ENCODE peak calls at places on chromosomes 13 and 19, in eight cellular contexts. One of them, this sample, is unnamed.

GRCh38 chr19:17160908-17161307 is 54.2 kb upstream of the USE1 start:
- DNase-seq in AG08395: no peak
- DNase-seq in naive thymus-derived CD8-positive, alpha-beta T cell: no peak
- DNase-seq in GF-D8: no peak
- DNase-seq in pancreas: no peak
- DNase-seq in stimulated activated CD8-positive, alpha-beta memory T cell treated with anti-CD3 and anti-CD28 coated beads, Interleukin-4, amount 100 ng/mL, for 1 hour: no peak
- DNase-seq in HEK293T: no peak
- DNase-seq in amygdala: no peak
- DNase-seq in this sample: no peak

GRCh38 chr13:31699650-31700049 is 39.7 kb upstream of the RXFP2 start:
- DNase-seq in stimulated activated CD8-positive, alpha-beta memory T cell treated with anti-CD3 and anti-CD28 coated beads, Interleukin-4, amount 100 ng/mL, for 1 hour: no peak
- DNase-seq in GF-D8: no peak
- DNase-seq in naive thymus-derived CD8-positive, alpha-beta T cell: no peak
- DNase-seq in HEK293T: peak
- DNase-seq in amygdala: no peak
- DNase-seq in AG08395: no peak
- DNase-seq in pancreas: no peak
- DNase-seq in this sample: no peak

GRCh38 chr13:41224113-41225110 is 30.0 kb upstream of the KBTBD7 start:
- DNase-seq in pancreas: no peak
- DNase-seq in amygdala: no peak
- DNase-seq in stimulated activated CD8-positive, alpha-beta memory T cell treated with anti-CD3 and anti-CD28 coated beads, Interleukin-4, amount 100 ng/mL, for 1 hour: no peak
- DNase-seq in GF-D8: no peak
- DNase-seq in naive thymus-derived CD8-positive, alpha-beta T cell: no peak
- DNase-seq in HEK293T: no peak
- DNase-seq in AG08395: peak
- DNase-seq in this sample: no peak

GRCh38 chr19:18948976-18949356 is 7.9 kb upstream of the HOMER3 start:
- DNase-seq in stimulated activated CD8-positive, alpha-beta memory T cell treated with anti-CD3 and anti-CD28 coated beads, Interleukin-4, amount 100 ng/mL, for 1 hour: no peak
- DNase-seq in pancreas: no peak
- DNase-seq in AG08395: no peak
- DNase-seq in naive thymus-derived CD8-positive, alpha-beta T cell: no peak
- DNase-seq in amygdala: no peak
- DNase-seq in GF-D8: no peak
- DNase-seq in HEK293T: no peak
- DNase-seq in this sample: no peak

GRCh38 chr19:33284146-33284643 is 18.1 kb downstream of the CEBPA start:
- DNase-seq in AG08395: no peak
- DNase-seq in stimulated activated CD8-positive, alpha-beta memory T cell treated with anti-CD3 and anti-CD28 coated beads, Interleukin-4, amount 100 ng/mL, for 1 hour: no peak
- DNase-seq in amygdala: no peak
- DNase-seq in naive thymus-derived CD8-positive, alpha-beta T cell: no peak
- DNase-seq in pancreas: no peak
- DNase-seq in GF-D8: no peak
- DNase-seq in HEK293T: no peak
- DNase-seq in this sample: no peak

GRCh38 chr19:15107056-15108010 is at the start of gene SYDE1:
- DNase-seq in pancreas: peak
- DNase-seq in HEK293T: peak
- DNase-seq in GF-D8: no peak
- DNase-seq in AG08395: peak
- DNase-seq in amygdala: no peak
- DNase-seq in naive thymus-derived CD8-positive, alpha-beta T cell: peak
- DNase-seq in stimulated activated CD8-positive, alpha-beta memory T cell treated with anti-CD3 and anti-CD28 coated beads, Interleukin-4, amount 100 ng/mL, for 1 hour: no peak
- DNase-seq in this sample: no peak

GRCh38 chr13:90293793-90294361 is 1053.6 kb upstream of the MIR17HG start:
- DNase-seq in stimulated activated CD8-positive, alpha-beta memory T cell treated with anti-CD3 and anti-CD28 coated beads, Interleukin-4, amount 100 ng/mL, for 1 hour: no peak
- DNase-seq in pancreas: no peak
- DNase-seq in amygdala: no peak
- DNase-seq in naive thymus-derived CD8-positive, alpha-beta T cell: no peak
- DNase-seq in HEK293T: no peak
- DNase-seq in GF-D8: no peak
- DNase-seq in AG08395: no peak
- DNase-seq in this sample: no peak

GRCh38 chr19:17415107-17415506 is 4.7 kb upstream of the MVB12A start:
- DNase-seq in stimulated activated CD8-positive, alpha-beta memory T cell treated with anti-CD3 and anti-CD28 coated beads, Interleukin-4, amount 100 ng/mL, for 1 hour: no peak
- DNase-seq in naive thymus-derived CD8-positive, alpha-beta T cell: no peak
- DNase-seq in GF-D8: no peak
- DNase-seq in pancreas: no peak
- DNase-seq in amygdala: no peak
- DNase-seq in AG08395: no peak
- DNase-seq in HEK293T: no peak
- DNase-seq in this sample: no peak

GRCh38 chr13:75135325-75135825 is 346.6 kb downstream of the TBC1D4 start:
- DNase-seq in AG08395: peak
- DNase-seq in GF-D8: no peak
- DNase-seq in HEK293T: no peak
- DNase-seq in pancreas: no peak
- DNase-seq in naive thymus-derived CD8-positive, alpha-beta T cell: no peak
- DNase-seq in amygdala: no peak
- DNase-seq in stimulated activated CD8-positive, alpha-beta memory T cell treated with anti-CD3 and anti-CD28 coated beads, Interleukin-4, amount 100 ng/mL, for 1 hour: no peak
- DNase-seq in this sample: no peak

GRCh38 chr19:13164370-13165090 is 14.3 kb downstream of the IER2 start:
- DNase-seq in GF-D8: peak
- DNase-seq in AG08395: no peak
- DNase-seq in naive thymus-derived CD8-positive, alpha-beta T cell: peak
- DNase-seq in HEK293T: peak
- DNase-seq in pancreas: peak
- DNase-seq in stimulated activated CD8-positive, alpha-beta memory T cell treated with anti-CD3 and anti-CD28 coated beads, Interleukin-4, amount 100 ng/mL, for 1 hour: no peak
- DNase-seq in amygdala: peak
- DNase-seq in this sample: peak

GRCh38 chr13:71962735-71963134 is 95.7 kb upstream of the DACH1 start:
- DNase-seq in GF-D8: no peak
- DNase-seq in pancreas: no peak
- DNase-seq in amygdala: no peak
- DNase-seq in naive thymus-derived CD8-positive, alpha-beta T cell: no peak
- DNase-seq in stimulated activated CD8-positive, alpha-beta memory T cell treated with anti-CD3 and anti-CD28 coated beads, Interleukin-4, amount 100 ng/mL, for 1 hour: no peak
- DNase-seq in HEK293T: no peak
- DNase-seq in AG08395: no peak
- DNase-seq in this sample: no peak

GRCh38 chr19:11450570-11451326 is 15.3 kb downstream of the PRKCSH start:
- DNase-seq in pancreas: no peak
- DNase-seq in stimulated activated CD8-positive, alpha-beta memory T cell treated with anti-CD3 and anti-CD28 coated beads, Interleukin-4, amount 100 ng/mL, for 1 hour: no peak
- DNase-seq in naive thymus-derived CD8-positive, alpha-beta T cell: no peak
- DNase-seq in amygdala: no peak
- DNase-seq in GF-D8: no peak
- DNase-seq in AG08395: no peak
- DNase-seq in HEK293T: no peak
- DNase-seq in this sample: no peak

GRCh38 chr19:50171752-50172151 is 8.7 kb upstream of the IZUMO2 start:
- DNase-seq in naive thymus-derived CD8-positive, alpha-beta T cell: no peak
- DNase-seq in pancreas: no peak
- DNase-seq in GF-D8: no peak
- DNase-seq in AG08395: no peak
- DNase-seq in HEK293T: no peak
- DNase-seq in stimulated activated CD8-positive, alpha-beta memory T cell treated with anti-CD3 and anti-CD28 coated beads, Interleukin-4, amount 100 ng/mL, for 1 hour: no peak
- DNase-seq in amygdala: no peak
- DNase-seq in this sample: no peak

GRCh38 chr19:37227996-37228395 is 10.0 kb downstream of the ZNF383 start:
- DNase-seq in stimulated activated CD8-positive, alpha-beta memory T cell treated with anti-CD3 and anti-CD28 coated beads, Interleukin-4, amount 100 ng/mL, for 1 hour: no peak
- DNase-seq in HEK293T: no peak
- DNase-seq in amygdala: no peak
- DNase-seq in AG08395: no peak
- DNase-seq in naive thymus-derived CD8-positive, alpha-beta T cell: peak
- DNase-seq in pancreas: peak
- DNase-seq in GF-D8: no peak
- DNase-seq in this sample: no peak

GRCh38 chr19:11446652-11447301 is 11.3 kb downstream of the PRKCSH start:
- DNase-seq in naive thymus-derived CD8-positive, alpha-beta T cell: peak
- DNase-seq in pancreas: peak
- DNase-seq in amygdala: peak
- DNase-seq in HEK293T: peak
- DNase-seq in GF-D8: no peak
- DNase-seq in stimulated activated CD8-positive, alpha-beta memory T cell treated with anti-CD3 and anti-CD28 coated beads, Interleukin-4, amount 100 ng/mL, for 1 hour: no peak
- DNase-seq in AG08395: peak
- DNase-seq in this sample: peak

GRCh38 chr13:32115069-32115468 is 83.5 kb downstream of the FRY start:
- DNase-seq in stimulated activated CD8-positive, alpha-beta memory T cell treated with anti-CD3 and anti-CD28 coated beads, Interleukin-4, amount 100 ng/mL, for 1 hour: no peak
- DNase-seq in pancreas: no peak
- DNase-seq in GF-D8: peak
- DNase-seq in naive thymus-derived CD8-positive, alpha-beta T cell: peak
- DNase-seq in HEK293T: no peak
- DNase-seq in AG08395: no peak
- DNase-seq in amygdala: no peak
- DNase-seq in this sample: no peak

GRCh38 chr19:35963514-35963913 is 27.3 kb downstream of the LRFN3 start:
- DNase-seq in pancreas: no peak
- DNase-seq in AG08395: peak
- DNase-seq in stimulated activated CD8-positive, alpha-beta memory T cell treated with anti-CD3 and anti-CD28 coated beads, Interleukin-4, amount 100 ng/mL, for 1 hour: no peak
- DNase-seq in naive thymus-derived CD8-positive, alpha-beta T cell: peak
- DNase-seq in amygdala: no peak
- DNase-seq in GF-D8: no peak
- DNase-seq in HEK293T: peak
- DNase-seq in this sample: no peak

GRCh38 chr19:2277138-2277537 is 4.8 kb downstream of the PEAK3 start:
- DNase-seq in amygdala: no peak
- DNase-seq in GF-D8: no peak
- DNase-seq in pancreas: no peak
- DNase-seq in HEK293T: no peak
- DNase-seq in naive thymus-derived CD8-positive, alpha-beta T cell: no peak
- DNase-seq in AG08395: no peak
- DNase-seq in stimulated activated CD8-positive, alpha-beta memory T cell treated with anti-CD3 and anti-CD28 coated beads, Interleukin-4, amount 100 ng/mL, for 1 hour: no peak
- DNase-seq in this sample: no peak

GRCh38 chr19:43754562-43755255 is at the start of gene SMG9:
- DNase-seq in HEK293T: peak
- DNase-seq in AG08395: peak
- DNase-seq in naive thymus-derived CD8-positive, alpha-beta T cell: peak
- DNase-seq in amygdala: peak
- DNase-seq in stimulated activated CD8-positive, alpha-beta memory T cell treated with anti-CD3 and anti-CD28 coated beads, Interleukin-4, amount 100 ng/mL, for 1 hour: peak
- DNase-seq in pancreas: peak
- DNase-seq in GF-D8: peak
- DNase-seq in this sample: peak

GRCh38 chr13:70835349-70835748 is 727.1 kb upstream of the KLHL1 start:
- DNase-seq in pancreas: no peak
- DNase-seq in AG08395: no peak
- DNase-seq in naive thymus-derived CD8-positive, alpha-beta T cell: no peak
- DNase-seq in amygdala: no peak
- DNase-seq in GF-D8: no peak
- DNase-seq in HEK293T: no peak
- DNase-seq in stimulated activated CD8-positive, alpha-beta memory T cell treated with anti-CD3 and anti-CD28 coated beads, Interleukin-4, amount 100 ng/mL, for 1 hour: no peak
- DNase-seq in this sample: no peak

GRCh38 chr13:49779721-49780120 is 12.8 kb downstream of the KPNA3 start:
- DNase-seq in stimulated activated CD8-positive, alpha-beta memory T cell treated with anti-CD3 and anti-CD28 coated beads, Interleukin-4, amount 100 ng/mL, for 1 hour: no peak
- DNase-seq in GF-D8: no peak
- DNase-seq in amygdala: no peak
- DNase-seq in pancreas: no peak
- DNase-seq in AG08395: no peak
- DNase-seq in HEK293T: no peak
- DNase-seq in naive thymus-derived CD8-positive, alpha-beta T cell: no peak
- DNase-seq in this sample: no peak

GRCh38 chr19:2503521-2504109 is 27.7 kb downstream of the GADD45B start:
- DNase-seq in amygdala: no peak
- DNase-seq in pancreas: no peak
- DNase-seq in HEK293T: peak
- DNase-seq in stimulated activated CD8-positive, alpha-beta memory T cell treated with anti-CD3 and anti-CD28 coated beads, Interleukin-4, amount 100 ng/mL, for 1 hour: peak
- DNase-seq in naive thymus-derived CD8-positive, alpha-beta T cell: peak
- DNase-seq in GF-D8: no peak
- DNase-seq in AG08395: peak
- DNase-seq in this sample: no peak

GRCh38 chr19:40529093-40529954 is 47.3 kb upstream of the SHKBP1 start:
- DNase-seq in GF-D8: peak
- DNase-seq in AG08395: peak
- DNase-seq in amygdala: peak
- DNase-seq in naive thymus-derived CD8-positive, alpha-beta T cell: peak
- DNase-seq in stimulated activated CD8-positive, alpha-beta memory T cell treated with anti-CD3 and anti-CD28 coated beads, Interleukin-4, amount 100 ng/mL, for 1 hour: peak
- DNase-seq in pancreas: peak
- DNase-seq in HEK293T: peak
- DNase-seq in this sample: peak

GRCh38 chr19:5120321-5120720 is 151.4 kb downstream of the KDM4B start:
- DNase-seq in GF-D8: no peak
- DNase-seq in HEK293T: no peak
- DNase-seq in pancreas: no peak
- DNase-seq in AG08395: no peak
- DNase-seq in stimulated activated CD8-positive, alpha-beta memory T cell treated with anti-CD3 and anti-CD28 coated beads, Interleukin-4, amount 100 ng/mL, for 1 hour: no peak
- DNase-seq in naive thymus-derived CD8-positive, alpha-beta T cell: no peak
- DNase-seq in amygdala: no peak
- DNase-seq in this sample: no peak

GRCh38 chr13:23372264-23372905 is 61.1 kb downstream of the SACS start:
- DNase-seq in GF-D8: no peak
- DNase-seq in HEK293T: no peak
- DNase-seq in AG08395: no peak
- DNase-seq in pancreas: no peak
- DNase-seq in stimulated activated CD8-positive, alpha-beta memory T cell treated with anti-CD3 and anti-CD28 coated beads, Interleukin-4, amount 100 ng/mL, for 1 hour: no peak
- DNase-seq in amygdala: no peak
- DNase-seq in naive thymus-derived CD8-positive, alpha-beta T cell: no peak
- DNase-seq in this sample: no peak

GRCh38 chr19:1513492-1514294 is 874 bp upstream of the ADAMTSL5 start:
- DNase-seq in HEK293T: peak
- DNase-seq in amygdala: no peak
- DNase-seq in pancreas: peak
- DNase-seq in AG08395: peak
- DNase-seq in GF-D8: no peak
- DNase-seq in stimulated activated CD8-positive, alpha-beta memory T cell treated with anti-CD3 and anti-CD28 coated beads, Interleukin-4, amount 100 ng/mL, for 1 hour: peak
- DNase-seq in naive thymus-derived CD8-positive, alpha-beta T cell: peak
- DNase-seq in this sample: peak

GRCh38 chr19:27774337-27774736 is 1438.6 kb downstream of the UQCRFS1 start:
- DNase-seq in naive thymus-derived CD8-positive, alpha-beta T cell: no peak
- DNase-seq in pancreas: no peak
- DNase-seq in stimulated activated CD8-positive, alpha-beta memory T cell treated with anti-CD3 and anti-CD28 coated beads, Interleukin-4, amount 100 ng/mL, for 1 hour: no peak
- DNase-seq in amygdala: no peak
- DNase-seq in HEK293T: peak
- DNase-seq in AG08395: no peak
- DNase-seq in GF-D8: no peak
- DNase-seq in this sample: no peak

GRCh38 chr19:8451885-8452284 is 7.1 kb downstream of the HNRNPM start:
- DNase-seq in pancreas: no peak
- DNase-seq in amygdala: no peak
- DNase-seq in AG08395: peak
- DNase-seq in stimulated activated CD8-positive, alpha-beta memory T cell treated with anti-CD3 and anti-CD28 coated beads, Interleukin-4, amount 100 ng/mL, for 1 hour: no peak
- DNase-seq in HEK293T: no peak
- DNase-seq in naive thymus-derived CD8-positive, alpha-beta T cell: no peak
- DNase-seq in GF-D8: no peak
- DNase-seq in this sample: no peak

GRCh38 chr19:48283908-48284307 is 14.0 kb downstream of the ZNF114 start:
- DNase-seq in GF-D8: no peak
- DNase-seq in stimulated activated CD8-positive, alpha-beta memory T cell treated with anti-CD3 and anti-CD28 coated beads, Interleukin-4, amount 100 ng/mL, for 1 hour: no peak
- DNase-seq in HEK293T: no peak
- DNase-seq in naive thymus-derived CD8-positive, alpha-beta T cell: no peak
- DNase-seq in pancreas: no peak
- DNase-seq in AG08395: no peak
- DNase-seq in amygdala: no peak
- DNase-seq in this sample: no peak